ENCODE peak calls at places on chromosomes 11 and 22, in ten cellular contexts. A, Y, L, X, O, H, B, V, K and F are unnamed samples.

GRCh38 chr22:34057726-34058125 is 137.4 kb upstream of the LARGE1 start:
- DNase-seq in A (no peak), Y (no peak), L (no peak), X (no peak), O (no peak), H (no peak), B (no peak), V (no peak), K (no peak), F (no peak)

GRCh38 chr11:74057251-74058151 is 48.6 kb upstream of the UCP3 start:
- DNase-seq in A (peak), Y (peak), L (no peak), X (no peak), O (no peak), H (no peak), B (peak), V (no peak), K (no peak), F (no peak)

GRCh38 chr11:46247664-46248063 is 29.8 kb upstream of the CREB3L1 start:
- DNase-seq in A (peak), Y (peak), L (no peak), X (no peak), O (no peak), H (no peak), B (peak), V (peak), K (no peak), F (no peak)

GRCh38 chr11:1304376-1304775 is 5.1 kb downstream of the TOLLIP start:
- DNase-seq in A (no peak), Y (no peak), L (no peak), X (no peak), O (peak), H (no peak), B (no peak), V (no peak), K (no peak), F (no peak)

GRCh38 chr11:23155503-23155902 is 295.2 kb upstream of the CCDC179 start:
- DNase-seq in A (no peak), Y (no peak), L (no peak), X (no peak), O (no peak), H (no peak), B (no peak), V (no peak), K (no peak), F (no peak)

GRCh38 chr11:76129729-76130128 is 76.6 kb downstream of the WNT11 start:
- DNase-seq in A (no peak), Y (no peak), L (no peak), X (no peak), O (no peak), H (no peak), B (no peak), V (no peak), K (no peak), F (no peak)

GRCh38 chr11:94151903-94152677 is 23.4 kb downstream of the PANX1 start:
- DNase-seq in A (peak), Y (peak), L (no peak), X (no peak), O (peak), H (no peak), B (peak), V (no peak), K (no peak), F (no peak)

GRCh38 chr11:120722539-120722938 is 211.0 kb downstream of the GRIK4 start:
- DNase-seq in A (no peak), Y (no peak), L (no peak), X (no peak), O (no peak), H (no peak), B (no peak), V (no peak), K (no peak), F (no peak)

GRCh38 chr11:111688028-111688427 is 78.2 kb downstream of the PPP2R1B start:
- DNase-seq in A (no peak), Y (no peak), L (no peak), X (no peak), O (no peak), H (no peak), B (no peak), V (no peak), K (no peak), F (no peak)

GRCh38 chr22:17095538-17095937 is 10.7 kb downstream of the IL17RA start:
- DNase-seq in A (no peak), Y (no peak), L (no peak), X (no peak), O (no peak), H (no peak), B (no peak), V (peak), K (no peak), F (no peak)

GRCh38 chr22:27531782-27532530 is 269.6 kb downstream of the MN1 start:
- DNase-seq in A (peak), Y (peak), L (no peak), X (no peak), O (no peak), H (no peak), B (peak), V (no peak), K (no peak), F (no peak)

GRCh38 chr22:49439373-49439772 is 388.3 kb downstream of the BRD1 start:
- DNase-seq in A (no peak), Y (no peak), L (no peak), X (no peak), O (peak), H (no peak), B (no peak), V (peak), K (no peak), F (no peak)

GRCh38 chr11:77370217-77370616 is 68.7 kb upstream of the GDPD4 start:
- DNase-seq in A (no peak), Y (peak), L (no peak), X (no peak), O (no peak), H (no peak), B (no peak), V (no peak), K (no peak), F (no peak)

GRCh38 chr22:35938226-35938625 is 90.4 kb downstream of the RBFOX2 start:
- DNase-seq in A (no peak), Y (no peak), L (no peak), X (no peak), O (no peak), H (no peak), B (no peak), V (no peak), K (no peak), F (no peak)

GRCh38 chr11:74559110-74559933 is 33.1 kb upstream of the POLD3 start:
- DNase-seq in A (peak), Y (no peak), L (no peak), X (no peak), O (no peak), H (no peak), B (no peak), V (no peak), K (no peak), F (no peak)

GRCh38 chr11:69536406-69536805 is 54.9 kb downstream of the LINC01488 start:
- DNase-seq in A (no peak), Y (no peak), L (no peak), X (no peak), O (peak), H (no peak), B (no peak), V (no peak), K (no peak), F (no peak)